ENCODE peak calls at places on chromosomes 1 and 21, in seven cellular contexts. J is SK-N-SH, G is H1, D is GM12892, T is GM12878, H is HepG2, L is K562. Z is an unnamed sample.

GRCh38 chr1:31799196-31799894 is 16.5 kb downstream of the SPOCD1 start:
- DNase-seq in L (no peak), D (no peak), T (no peak), G (no peak), H (no peak), J (no peak), Z (no peak)

GRCh38 chr1:36034692-36035091 is 49.2 kb upstream of the TEKT2 start:
- DNase-seq in D (no peak), L (peak), H (no peak), G (no peak), T (no peak), J (no peak), Z (no peak)

GRCh38 chr1:76944942-76945341 is 77.7 kb downstream of the ST6GALNAC5 start:
- DNase-seq in L (no peak), D (no peak), J (no peak), G (no peak), T (no peak), H (no peak), Z (no peak)

GRCh38 chr1:117061986-117062415 is 1.9 kb downstream of the TTF2 start:
- DNase-seq in L (peak), T (peak), G (no peak), D (no peak), J (no peak), H (no peak), Z (no peak)

GRCh38 chr1:58528518-58528917 is 18.0 kb downstream of the OMA1 start:
- DNase-seq in G (no peak), D (no peak), J (no peak), T (no peak), L (no peak), H (no peak), Z (no peak)

GRCh38 chr21:38325761-38326420 is 69.1 kb downstream of the KCNJ15 start:
- DNase-seq in G (no peak), D (no peak), H (no peak), L (no peak), J (no peak), T (no peak), Z (no peak)

GRCh38 chr1:29825941-29826415 is 589.7 kb downstream of the PTPRU start:
- DNase-seq in G (no peak), H (no peak), J (no peak), T (no peak), D (no peak), L (no peak), Z (no peak)

GRCh38 chr1:167171286-167171929 is 49.3 kb upstream of the POU2F1 start:
- DNase-seq in L (no peak), J (no peak), D (no peak), G (no peak), T (no peak), H (no peak), Z (no peak)

GRCh38 chr1:207755846-207756692 is 4.2 kb downstream of the CD46 start:
- DNase-seq in L (no peak), D (no peak), J (no peak), H (no peak), T (no peak), G (no peak), Z (no peak)

GRCh38 chr1:224528900-224529299 is 87.2 kb upstream of the CNIH3 start:
- DNase-seq in G (no peak), H (no peak), J (no peak), T (no peak), D (no peak), L (peak), Z (no peak)

GRCh38 chr1:175845371-175845770 is 102.0 kb upstream of the TNR start:
- DNase-seq in G (no peak), D (no peak), L (no peak), H (no peak), J (no peak), T (no peak), Z (no peak)

GRCh38 chr1:110059133-110059863 is 11.2 kb downstream of the ALX3 start:
- DNase-seq in H (no peak), G (no peak), D (no peak), J (peak), T (no peak), L (peak), Z (no peak)

DNA sequence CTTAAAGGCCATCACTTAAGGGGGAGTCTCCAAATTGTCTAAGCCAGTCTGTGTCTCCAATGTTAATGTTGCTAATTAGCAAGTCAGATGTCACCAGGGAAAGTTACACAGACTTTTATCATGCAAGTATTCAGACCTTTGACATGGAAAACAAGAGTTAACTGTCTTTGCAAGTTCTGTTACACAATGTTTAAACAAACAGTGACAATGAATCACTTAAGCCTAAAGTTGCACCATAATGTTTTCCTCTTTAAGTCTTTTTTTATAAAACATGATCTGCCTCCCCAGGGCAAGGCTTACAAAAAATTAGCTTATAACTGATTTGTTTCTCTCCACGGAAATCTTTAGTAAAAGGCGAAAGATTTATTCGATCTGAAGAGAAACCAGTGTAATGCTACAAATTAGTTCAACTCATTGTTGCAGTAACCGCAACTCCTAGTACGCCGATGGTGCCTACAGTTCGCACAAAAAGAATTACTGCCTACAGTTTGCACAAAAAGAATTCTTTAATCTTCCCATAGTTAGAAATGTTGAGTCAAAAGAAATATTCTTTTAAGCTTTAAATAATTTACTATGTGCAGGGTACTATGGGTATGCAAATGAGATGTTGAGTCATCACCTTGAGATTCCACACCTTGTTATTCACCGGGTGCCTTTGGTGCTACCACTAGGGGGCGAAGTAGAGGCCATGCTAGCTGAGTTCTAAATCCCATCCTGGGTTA is 45.3 kb downstream of the HHAT start:
- DNase-seq in G (peak), H (peak), L (peak), D (no peak), J (peak), T (peak), Z (peak)
- TF ChIP-seq POLR2AphosphoS5 in G (peak), H (peak), L (peak), D (peak), J (peak), T (peak), Z (peak)

GRCh38 chr1:18234790-18235242 is 127.2 kb downstream of the IGSF21 start:
- DNase-seq in T (no peak), J (peak), D (peak), L (peak), H (peak), G (peak), Z (peak)
- TF ChIP-seq TAF1 in T (no peak), J (no peak), D (no peak), L (no peak), H (no peak), G (no peak), Z (no peak)

GRCh38 chr1:12739613-12740012 is 6.4 kb upstream of the CFAP107 start:
- DNase-seq in G (no peak), J (no peak), T (no peak), D (no peak), H (no peak), L (no peak), Z (no peak)

GRCh38 chr1:12745126-12745991 is 641 bp upstream of the CFAP107 start:
- DNase-seq in H (no peak), T (no peak), L (no peak), D (no peak), J (peak), G (no peak), Z (no peak)

GRCh38 chr1:12745992-12746323 is at the start of gene CFAP107:
- DNase-seq in T (no peak), L (no peak), D (no peak), J (no peak), H (no peak), G (no peak), Z (no peak)

GRCh38 chr1:12738934-12739333 is 7.1 kb upstream of the CFAP107 start:
- DNase-seq in J (no peak), D (no peak), H (no peak), T (no peak), L (no peak), G (no peak), Z (no peak)

DNA sequence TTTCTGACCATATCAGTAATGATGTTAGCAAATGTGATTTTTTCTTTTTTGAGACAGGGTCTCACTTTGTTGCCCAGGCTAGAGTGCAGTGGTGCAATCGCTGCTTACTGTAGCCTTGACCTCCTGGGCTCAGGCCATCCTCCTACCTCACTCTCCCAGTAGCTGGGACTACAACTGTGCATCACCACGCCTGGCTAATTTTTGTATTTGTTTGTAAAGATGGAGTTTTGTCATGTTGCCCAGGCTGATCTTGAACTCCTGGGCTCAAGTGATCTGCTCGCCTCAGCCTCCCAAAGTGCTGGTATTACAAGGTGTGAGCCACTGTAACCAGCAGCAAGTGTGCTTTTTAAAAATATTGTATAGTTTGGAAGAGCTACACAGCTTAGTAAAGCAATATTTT is 4.1 kb upstream of the CFAP107 start:
- DNase-seq in G (no peak), T (no peak), H (no peak), D (no peak), J (no peak), L (no peak), Z (no peak)
- TF ChIP-seq POLR2AphosphoS5 in G (no peak), T (no peak), H (no peak), D (no peak), J (no peak), L (no peak), Z (no peak)

GRCh38 chr1:17633654-17634053 is 94.2 kb downstream of the ARHGEF10L start:
- DNase-seq in L (no peak), T (no peak), H (no peak), D (no peak), G (no peak), J (no peak), Z (no peak)

GRCh38 chr1:17635276-17635675 is 95.8 kb downstream of the ARHGEF10L start:
- DNase-seq in J (no peak), D (no peak), T (no peak), G (no peak), H (no peak), L (no peak), Z (no peak)

GRCh38 chr1:17636612-17637011 is 97.1 kb downstream of the ARHGEF10L start:
- DNase-seq in G (no peak), H (no peak), J (no peak), D (no peak), L (no peak), T (no peak), Z (no peak)

GRCh38 chr1:17637055-17637454 is 97.6 kb downstream of the ARHGEF10L start:
- DNase-seq in H (no peak), T (no peak), L (no peak), G (no peak), J (no peak), D (no peak), Z (no peak)

GRCh38 chr1:17635811-17636210 is 96.3 kb downstream of the ARHGEF10L start:
- DNase-seq in J (no peak), T (no peak), D (no peak), H (no peak), L (no peak), G (no peak), Z (no peak)
- TF ChIP-seq TAF1 in J (no peak), T (no peak), D (no peak), H (no peak), L (no peak), G (no peak), Z (no peak)

GRCh38 chr1:212495843-212496494 is 63.2 kb downstream of the NENF start:
- DNase-seq in D (no peak), T (no peak), G (no peak), J (no peak), L (no peak), H (no peak), Z (no peak)

GRCh38 chr1:212498243-212498642 is 65.5 kb downstream of the NENF start:
- DNase-seq in L (peak), D (no peak), G (no peak), J (no peak), T (no peak), H (no peak), Z (no peak)

GRCh38 chr1:212496673-212497072 is 64.0 kb downstream of the NENF start:
- DNase-seq in D (no peak), G (no peak), H (no peak), J (no peak), T (no peak), L (no peak), Z (no peak)

GRCh38 chr1:212500351-212500750 is 67.6 kb downstream of the NENF start:
- DNase-seq in G (no peak), L (no peak), T (no peak), H (no peak), J (no peak), D (no peak), Z (no peak)

DNA sequence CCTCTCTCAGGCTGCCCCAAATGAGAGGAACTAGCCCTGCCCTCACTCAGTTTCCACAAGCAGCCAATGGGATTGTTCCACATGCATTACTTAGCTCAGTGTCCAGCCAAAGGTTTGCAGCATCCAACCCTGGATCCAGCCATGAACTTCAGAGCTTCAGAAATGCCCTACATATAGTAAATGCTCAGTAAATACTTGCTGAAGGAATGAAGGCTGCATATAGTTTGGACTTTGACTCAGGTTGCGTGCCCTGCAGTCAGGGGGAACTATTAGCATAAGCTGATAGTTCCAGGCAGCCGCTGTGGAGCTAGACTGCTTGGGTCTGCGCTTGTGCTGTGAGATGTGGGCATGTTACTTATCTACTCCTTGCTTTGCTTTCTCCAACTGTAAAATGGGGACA is 64.8 kb downstream of the NENF start:
- DNase-seq in G (no peak), L (no peak), D (no peak), J (no peak), H (no peak), T (no peak), Z (no peak)
- TF ChIP-seq POLR2AphosphoS5 in G (no peak), L (no peak), D (no peak), J (no peak), H (no peak), T (no peak), Z (no peak)

DNA sequence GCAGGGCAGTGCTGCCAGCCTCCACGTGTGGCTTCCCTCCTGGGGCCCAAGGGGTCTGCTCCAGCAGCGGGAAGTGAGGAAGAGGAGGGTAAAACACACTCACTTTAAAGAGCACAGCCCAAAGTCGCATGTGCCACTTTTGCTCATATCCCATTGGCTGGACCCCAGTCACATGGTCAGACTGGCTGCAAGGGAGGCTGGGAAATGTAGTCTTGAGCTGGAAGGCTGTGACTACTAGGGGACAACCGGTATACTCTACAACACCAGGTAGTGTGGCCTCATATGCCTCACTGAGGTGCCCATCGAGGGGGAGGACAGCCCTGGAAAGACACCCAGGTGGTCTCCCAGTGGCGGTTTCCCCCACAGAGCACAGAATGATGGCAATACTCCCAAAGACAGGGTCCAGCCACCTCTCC is 45.2 kb downstream of the CAMK2N1 start:
- DNase-seq in J (peak), G (peak), L (peak), T (no peak), D (peak), H (peak), Z (peak)
- TF ChIP-seq TAF1 in J (no peak), G (no peak), L (no peak), T (no peak), D (no peak), H (no peak), Z (no peak)

DNA sequence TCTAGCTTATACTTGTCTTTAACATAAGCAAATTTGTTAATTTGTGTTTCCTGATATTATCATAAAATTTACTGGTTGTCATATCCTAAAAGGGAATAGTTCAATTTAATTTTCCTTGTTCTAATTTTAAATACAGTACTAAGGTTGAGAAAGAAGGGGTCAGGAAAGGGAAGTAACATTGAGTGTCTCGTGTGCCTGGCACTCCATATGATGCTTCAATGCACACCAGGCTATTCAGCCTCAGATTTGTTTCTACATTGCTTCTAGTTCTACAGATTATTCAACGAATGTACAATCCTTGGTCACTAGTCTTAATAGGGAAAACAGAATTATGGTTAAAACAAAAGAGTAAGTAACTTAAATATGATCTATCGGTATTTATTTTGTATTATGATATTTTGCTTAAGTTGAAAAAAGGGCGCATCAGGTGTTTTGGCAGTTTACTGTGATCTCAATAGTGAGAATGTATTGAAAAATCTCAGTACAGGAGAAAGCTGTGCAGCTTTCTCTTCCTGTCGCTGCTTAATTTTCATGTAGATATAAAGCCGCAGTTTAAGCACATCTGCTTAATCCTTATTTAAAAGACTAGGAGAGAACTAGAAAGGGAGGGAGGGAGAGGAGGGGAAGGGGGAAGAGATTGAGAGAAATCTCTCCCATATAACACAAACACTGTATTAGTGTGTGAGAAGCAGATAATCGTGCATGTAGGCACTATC is 13.0 kb downstream of the PTPRC start:
- DNase-seq in L (no peak), D (no peak), G (no peak), T (no peak), J (no peak), H (no peak), Z (no peak)
- TF ChIP-seq POLR2AphosphoS5 in L (no peak), D (no peak), G (no peak), T (no peak), J (no peak), H (no peak), Z (no peak)